ENCODE peak calls at places on chromosomes 13 and 19, in six cellular contexts. Q is HFF-Myc; S is tibial artery; D is heart left ventricle; L is CD4-positive, alpha-beta memory T cell; T is GM12865. W is an unnamed sample.

GRCh38 chr13:94674609-94675348 is 37.6 kb downstream of the SOX21 start:
- DNase-seq in Q (no peak), S (no peak), D (peak; percentile 22), L (peak; percentile 32), T (peak; percentile 74), W (peak; percentile 41)

GRCh38 chr13:45331123-45331619 is 9.8 kb downstream of the TPT1 start:
- DNase-seq in Q (no peak), S (no peak), D (no peak), L (no peak), T (no peak), W (no peak)

GRCh38 chr13:47846886-47847285 is 154.2 kb downstream of the SUCLA2 start:
- DNase-seq in Q (no peak), S (no peak), D (no peak), L (no peak), T (no peak), W (peak; percentile 16)

GRCh38 chr13:106099765-106100164 is 435.7 kb downstream of the EFNB2 start:
- DNase-seq in Q (no peak), S (no peak), D (no peak), L (no peak), T (no peak), W (no peak)

GRCh38 chr19:41542622-41543021 is 33.3 kb upstream of the CEACAM21 start:
- DNase-seq in Q (no peak), S (no peak), D (no peak), L (no peak), T (no peak), W (no peak)

GRCh38 chr13:49681837-49682236 is 9.4 kb downstream of the EBPL start:
- DNase-seq in Q (no peak), S (no peak), D (no peak), L (no peak), T (no peak), W (peak; percentile 78)

GRCh38 chr19:43562698-43563241 is 12.6 kb downstream of the XRCC1 start:
- DNase-seq in Q (no peak), S (peak; percentile 89), D (peak; percentile 87), L (peak; percentile 87), T (peak; percentile 82), W (peak; percentile 88)

GRCh38 chr19:35466259-35466658 is 18.2 kb downstream of the FFAR2 start:
- DNase-seq in Q (no peak), S (no peak), D (no peak), L (no peak), T (no peak), W (no peak)

GRCh38 chr19:23283925-23284324 is 33.7 kb upstream of the ZNF724 start:
- DNase-seq in Q (no peak), S (peak; percentile 67), D (peak; percentile 20), L (peak; percentile 57), T (peak; percentile 54), W (peak; percentile 26)

GRCh38 chr19:41746593-41747227 is 8.6 kb upstream of the CEACAM6 start:
- DNase-seq in Q (peak; percentile 12), S (no peak), D (peak; percentile 20), L (peak; percentile 50), T (peak; percentile 61), W (no peak)

GRCh38 chr13:80458546-80458945 is 117.6 kb upstream of the SPRY2 start:
- DNase-seq in Q (no peak), S (no peak), D (no peak), L (no peak), T (no peak), W (peak; percentile 26)

GRCh38 chr13:50404769-50405168 is 389.5 kb downstream of the KCNRG start:
- DNase-seq in Q (no peak), S (no peak), D (no peak), L (no peak), T (no peak), W (no peak)

GRCh38 chr13:84050551-84050950 is 168.3 kb upstream of the SLITRK1 start:
- DNase-seq in Q (no peak), S (no peak), D (no peak), L (no peak), T (no peak), W (no peak)

GRCh38 chr19:4352701-4353121 is 9.3 kb downstream of the MPND start:
- DNase-seq in Q (no peak), S (peak; percentile 61), D (no peak), L (peak; percentile 61), T (peak; percentile 76), W (peak; percentile 73)

GRCh38 chr13:33375421-33375820 is 89.9 kb upstream of the STARD13 start:
- DNase-seq in Q (no peak), S (no peak), D (no peak), L (no peak), T (no peak), W (no peak)

GRCh38 chr19:34316741-34317241 is 48.2 kb upstream of the GPI start:
- DNase-seq in Q (peak; percentile 41), S (no peak), D (no peak), L (no peak), T (no peak), W (peak; percentile 78)

GRCh38 chr19:46721269-46722003 is 4.5 kb upstream of the PRKD2 start:
- DNase-seq in Q (no peak), S (no peak), D (no peak), L (no peak), T (no peak), W (no peak)

GRCh38 chr19:31185261-31185660 is 164.0 kb downstream of the TSHZ3 start:
- DNase-seq in Q (no peak), S (no peak), D (no peak), L (no peak), T (no peak), W (no peak)

GRCh38 chr13:51874651-51875050 is 12.9 kb downstream of the CCDC70 start:
- DNase-seq in Q (no peak), S (no peak), D (no peak), L (no peak), T (no peak), W (no peak)

GRCh38 chr19:49101160-49101559 is 13.0 kb upstream of the LIN7B start:
- DNase-seq in Q (no peak), S (no peak), D (no peak), L (no peak), T (no peak), W (no peak)

GRCh38 chr19:49102303-49102702 is 11.9 kb upstream of the LIN7B start:
- DNase-seq in Q (no peak), S (no peak), D (no peak), L (no peak), T (no peak), W (no peak)

GRCh38 chr19:49094505-49095482 is 9.5 kb downstream of the SNRNP70 start:
- DNase-seq in Q (no peak), S (no peak), D (peak; percentile 71), L (no peak), T (no peak), W (no peak)

GRCh38 chr19:49098795-49099194 is 13.5 kb downstream of the SNRNP70 start:
- DNase-seq in Q (no peak), S (no peak), D (no peak), L (no peak), T (no peak), W (peak; percentile 50)

GRCh38 chr19:49097453-49098288 is 12.4 kb downstream of the SNRNP70 start:
- DNase-seq in Q (peak; percentile 49), S (peak; percentile 79), D (peak; percentile 67), L (peak; percentile 71), T (peak; percentile 80), W (peak; percentile 72)
- H3K4me3 ChIP-seq in Q (no peak overlapping the region), S (no peak overlapping the region), D (no peak overlapping the region), L (no peak overlapping the region), T (no peak overlapping the region), W (no peak overlapping the region)

DNA sequence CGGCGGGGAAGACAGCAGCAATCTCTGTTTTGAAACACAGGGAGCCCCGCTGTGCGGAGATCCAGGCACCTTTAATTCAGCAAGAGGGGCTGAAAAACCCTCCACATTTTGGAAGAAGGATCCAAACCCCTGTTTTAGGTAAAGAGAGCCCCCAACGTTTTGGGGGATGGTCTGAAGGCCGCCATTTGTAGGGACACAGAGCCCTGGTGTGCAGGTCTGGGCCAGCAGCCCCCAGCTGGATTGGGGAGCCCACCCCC is 3.5 kb upstream of the HOOK2 start:
- DNase-seq in Q (no peak), S (no peak), D (no peak), L (no peak), T (peak; percentile 37), W (no peak)
- H3K4me3 ChIP-seq in Q (peak overlapping the region; percentile 55), S (peak overlapping the region; percentile 61), D (peak overlapping the region; percentile 77), L (no peak overlapping the region), T (peak overlapping the region; percentile 92), W (no peak overlapping the region)

DNA sequence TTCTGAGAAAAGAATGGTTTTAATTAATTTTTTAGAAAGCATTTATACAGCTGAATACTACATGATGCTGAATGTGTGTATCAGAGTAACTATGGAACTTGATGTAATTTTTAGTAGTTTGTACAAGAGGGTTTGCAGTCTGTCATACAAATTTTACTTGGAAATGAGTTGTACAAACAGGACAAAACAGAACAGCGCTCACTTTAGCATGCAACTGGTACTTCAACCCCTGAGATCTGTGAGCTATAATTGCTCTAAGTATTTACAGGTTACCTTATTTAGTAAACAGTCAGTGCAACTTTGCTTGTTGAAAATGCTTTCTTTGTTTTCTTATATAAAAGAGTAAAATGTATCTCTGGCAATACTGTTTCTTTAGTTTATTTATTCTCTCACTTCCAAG is 719 bp downstream of the TNFRSF19 start:
- DNase-seq in Q (peak; percentile 47), S (no peak), D (no peak), L (no peak), T (peak; percentile 84), W (no peak)
- H3K4me3 ChIP-seq in Q (peak overlapping the region; percentile 40), S (no peak overlapping the region), D (peak overlapping the region; percentile 59), L (no peak overlapping the region), T (peak overlapping the region; percentile 82), W (no peak overlapping the region)

GRCh38 chr19:12318782-12319413 is 14.5 kb downstream of the ZNF563 start:
- DNase-seq in Q (no peak), S (no peak), D (no peak), L (no peak), T (no peak), W (no peak)

GRCh38 chr19:12314553-12314952 is 18.9 kb downstream of the ZNF563 start:
- DNase-seq in Q (no peak), S (no peak), D (no peak), L (no peak), T (no peak), W (no peak)
- H3K4me3 ChIP-seq in Q (no peak overlapping the region), S (no peak overlapping the region), D (no peak overlapping the region), L (no peak overlapping the region), T (no peak overlapping the region), W (no peak overlapping the region)

GRCh38 chr19:50725932-50726230 is 2.7 kb downstream of the CLEC11A start:
- DNase-seq in Q (no peak), S (no peak), D (no peak), L (no peak), T (no peak), W (no peak)
- H3K4me3 ChIP-seq in Q (peak overlapping the region; percentile 78), S (no peak overlapping the region), D (peak overlapping the region; percentile 64), L (no peak overlapping the region), T (no peak overlapping the region), W (no peak overlapping the region)

DNA sequence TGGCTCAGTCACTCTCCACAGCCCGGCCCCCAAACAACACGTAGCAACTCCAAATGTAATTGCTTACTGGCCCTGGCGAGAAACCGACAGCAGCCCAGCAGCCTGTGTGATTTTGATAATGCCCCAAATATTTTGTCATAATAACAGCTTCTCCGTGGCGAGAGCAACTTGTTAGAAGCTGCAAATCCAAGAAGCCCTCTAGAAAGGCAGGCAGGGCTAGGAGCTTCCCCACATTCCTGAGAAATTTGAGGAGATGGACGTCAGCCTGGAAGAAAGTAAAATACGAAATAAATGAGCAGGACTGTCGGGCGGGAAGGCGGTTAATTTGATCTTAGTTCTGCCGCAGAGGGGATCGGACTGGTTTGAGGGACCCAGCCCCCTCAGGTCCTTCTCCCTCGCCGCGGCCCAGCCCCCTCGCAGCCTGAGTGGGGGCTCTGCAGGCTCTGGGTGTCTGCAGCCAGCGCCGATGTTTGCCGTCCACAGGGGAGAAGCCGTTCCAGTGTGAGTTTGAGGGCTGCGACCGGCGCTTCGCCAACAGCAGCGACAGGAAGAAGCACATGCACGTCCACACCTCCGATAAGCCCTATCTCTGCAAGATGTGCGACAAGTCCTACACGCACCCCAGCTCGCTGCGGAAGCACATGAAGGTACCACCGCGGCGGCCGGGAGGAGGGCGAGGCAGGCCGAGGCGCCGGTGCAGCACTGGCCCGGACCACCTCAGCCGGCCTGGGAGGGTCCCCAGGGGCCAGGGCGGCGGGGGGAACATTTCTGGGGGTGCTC is 3.1 kb downstream of the ZIC2 start:
- DNase-seq in Q (no peak), S (no peak), D (no peak), L (no peak), T (peak; percentile 19), W (no peak)
- H3K4me3 ChIP-seq in Q (no peak overlapping the region), S (no peak overlapping the region), D (no peak overlapping the region), L (no peak overlapping the region), T (no peak overlapping the region), W (no peak overlapping the region)

W was measured in mesenchymal stem cell.